ENCODE peak calls at places on chromosomes 5 and 9, in five cellular contexts. J, C, H, P and O are unnamed samples.

GRCh38 chr9:98775831-98776441 is 20.4 kb downstream of the ANKS6 start:
- DNase-seq in J (no peak), C (peak; percentile 73), H (peak; percentile 35), P (peak; percentile 81), O (peak; percentile 82)

GRCh38 chr5:13611604-13612003 is 332.9 kb downstream of the DNAH5 start:
- DNase-seq in J (no peak), C (no peak), H (no peak), P (no peak), O (no peak)

GRCh38 chr5:72402381-72402890 is 82.3 kb downstream of the PTCD2 start:
- DNase-seq in J (no peak), C (peak; percentile 88), H (no peak), P (peak; percentile 45), O (no peak)

GRCh38 chr9:74645007-74645639 is 148.0 kb downstream of the RORB start:
- DNase-seq in J (no peak), C (peak; percentile 2), H (no peak), P (no peak), O (peak; percentile 13)

GRCh38 chr5:78016831-78017529 is 240.8 kb upstream of the TBCA start:
- DNase-seq in J (no peak), C (no peak), H (no peak), P (no peak), O (no peak)

GRCh38 chr5:141605523-141606277 is 13.1 kb downstream of the DIAPH1 start:
- DNase-seq in J (no peak), C (peak; percentile 43), H (peak; percentile 64), P (peak; percentile 26), O (no peak)

GRCh38 chr5:144794922-144795321 is 624.2 kb downstream of the KCTD16 start:
- DNase-seq in J (no peak), C (peak; percentile 51), H (no peak), P (no peak), O (no peak)

GRCh38 chr5:37665889-37666288 is 174.0 kb downstream of the GDNF start:
- DNase-seq in J (peak; percentile 76), C (no peak), H (peak; percentile 70), P (peak; percentile 18), O (no peak)

GRCh38 chr5:172683696-172684464 is 42.8 kb downstream of the NEURL1B start:
- DNase-seq in J (no peak), C (no peak), H (no peak), P (no peak), O (no peak)

GRCh38 chr5:98468188-98468869 is 305.1 kb upstream of the RGMB start:
- DNase-seq in J (no peak), C (peak; percentile 93), H (no peak), P (peak; percentile 81), O (peak; percentile 13)

GRCh38 chr5:109413463-109413862 is 3.7 kb upstream of the PJA2 start:
- DNase-seq in J (no peak), C (peak; percentile 22), H (no peak), P (peak; percentile 81), O (peak; percentile 16)

GRCh38 chr5:5071554-5071953 is 68.6 kb upstream of the ADAMTS16 start:
- DNase-seq in J (no peak), C (no peak), H (no peak), P (no peak), O (no peak)

GRCh38 chr5:152811985-152812384 is 406.9 kb upstream of the NMUR2 start:
- DNase-seq in J (no peak), C (peak; percentile 21), H (no peak), P (peak; percentile 3), O (no peak)

GRCh38 chr9:128098017-128098935 is 29.3 kb downstream of the PTGES2 start:
- DNase-seq in J (peak; percentile 95), C (peak; percentile 99), H (peak; percentile 91), P (peak; percentile 98), O (peak; percentile 87)